ENCODE peak calls at places on chromosomes 6 and 20, in nine cellular contexts. U is AG04449, H is right atrium auricular region, R is fibroblast of pulmonary artery, J is ascending aorta, Z is BJ, Y is cardiac fibroblast, D is stomach, Q is dorsolateral prefrontal cortex. T is an unnamed sample.

GRCh38 chr6:13947611-13948178 is 22.9 kb downstream of the RNF182 start:
- DNase-seq in U (no peak), H (no peak), R (no peak), J (no peak), Z (no peak), Y (no peak), D (no peak), Q (no peak), T (no peak)

GRCh38 chr6:132758689-132759088 is 985 bp upstream of the VNN2 start:
- DNase-seq in U (no peak), H (no peak), R (no peak), J (no peak), Z (no peak), Y (no peak), D (no peak), Q (no peak), T (no peak)

GRCh38 chr6:17612048-17612447 is 11.9 kb downstream of the FAM8A1 start:
- DNase-seq in U (no peak), H (no peak), R (no peak), J (no peak), Z (no peak), Y (no peak), D (no peak), Q (no peak), T (no peak)

GRCh38 chr20:63441777-63442493 is 30.5 kb downstream of the KCNQ2 start:
- DNase-seq in U (no peak), H (no peak), R (peak; percentile 33), J (no peak), Z (no peak), Y (peak; percentile 40), D (peak; percentile 73), Q (no peak), T (no peak)

GRCh38 chr6:123655520-123656306 is 19.0 kb upstream of the TRDN start:
- DNase-seq in U (no peak), H (no peak), R (no peak), J (no peak), Z (no peak), Y (no peak), D (no peak), Q (no peak), T (no peak)

GRCh38 chr20:46058656-46059281 is 29.8 kb downstream of the SLC12A5 start:
- DNase-seq in U (no peak), H (peak; percentile 54), R (no peak), J (no peak), Z (no peak), Y (no peak), D (no peak), Q (no peak), T (no peak)

GRCh38 chr6:166752928-166753721 is 126.1 kb upstream of the RPS6KA2 start:
- DNase-seq in U (no peak), H (no peak), R (no peak), J (no peak), Z (no peak), Y (no peak), D (no peak), Q (no peak), T (no peak)

GRCh38 chr6:110039996-110040383 is 61.9 kb downstream of the GPR6 start:
- DNase-seq in U (no peak), H (no peak), R (peak; percentile 49), J (no peak), Z (no peak), Y (peak; percentile 46), D (peak; percentile 49), Q (no peak), T (no peak)

GRCh38 chr6:148925701-148926100 is 178.9 kb downstream of the UST start:
- DNase-seq in U (no peak), H (no peak), R (no peak), J (no peak), Z (no peak), Y (no peak), D (no peak), Q (no peak), T (no peak)

GRCh38 chr6:52365317-52365716 is 3.4 kb downstream of the PAQR8 start:
- DNase-seq in U (no peak), H (no peak), R (no peak), J (no peak), Z (no peak), Y (no peak), D (no peak), Q (no peak), T (no peak)

GRCh38 chr20:5592165-5592564 is 158.0 kb upstream of the SHLD1 start:
- DNase-seq in U (no peak), H (no peak), R (no peak), J (no peak), Z (no peak), Y (no peak), D (no peak), Q (no peak), T (no peak)

GRCh38 chr6:45187841-45188240 is 140.3 kb upstream of the RUNX2 start:
- DNase-seq in U (no peak), H (no peak), R (peak; percentile 72), J (no peak), Z (no peak), Y (peak; percentile 48), D (no peak), Q (no peak), T (no peak)

GRCh38 chr20:25065625-25066338 is 7.8 kb upstream of the ACSS1 start:
- DNase-seq in U (no peak), H (no peak), R (peak; percentile 71), J (peak; percentile 85), Z (no peak), Y (peak; percentile 71), D (peak; percentile 73), Q (no peak), T (peak; percentile 67)

GRCh38 chr20:40741507-40742106 is 52.6 kb upstream of the MAFB start:
- DNase-seq in U (no peak), H (no peak), R (peak; percentile 57), J (no peak), Z (no peak), Y (peak; percentile 61), D (peak; percentile 67), Q (no peak), T (no peak)

GRCh38 chr20:16624106-16624505 is 50.9 kb upstream of the KIF16B start:
- DNase-seq in U (no peak), H (no peak), R (no peak), J (no peak), Z (no peak), Y (no peak), D (no peak), Q (no peak), T (no peak)

GRCh38 chr6:150290429-150290828 is 78.4 kb upstream of the IYD start:
- DNase-seq in U (no peak), H (no peak), R (peak; percentile 29), J (no peak), Z (no peak), Y (peak; percentile 50), D (no peak), Q (peak; percentile 66), T (no peak)

GRCh38 chr20:53737404-53738038 is 143.9 kb upstream of the ZNF217 start:
- DNase-seq in U (no peak), H (no peak), R (peak; percentile 11), J (no peak), Z (no peak), Y (peak; percentile 21), D (no peak), Q (no peak), T (no peak)

GRCh38 chr20:3374296-3374695 is 33.2 kb downstream of the DNAAF9 start:
- DNase-seq in U (no peak), H (no peak), R (peak; percentile 25), J (no peak), Z (no peak), Y (peak; percentile 18), D (no peak), Q (no peak), T (no peak)

DNA sequence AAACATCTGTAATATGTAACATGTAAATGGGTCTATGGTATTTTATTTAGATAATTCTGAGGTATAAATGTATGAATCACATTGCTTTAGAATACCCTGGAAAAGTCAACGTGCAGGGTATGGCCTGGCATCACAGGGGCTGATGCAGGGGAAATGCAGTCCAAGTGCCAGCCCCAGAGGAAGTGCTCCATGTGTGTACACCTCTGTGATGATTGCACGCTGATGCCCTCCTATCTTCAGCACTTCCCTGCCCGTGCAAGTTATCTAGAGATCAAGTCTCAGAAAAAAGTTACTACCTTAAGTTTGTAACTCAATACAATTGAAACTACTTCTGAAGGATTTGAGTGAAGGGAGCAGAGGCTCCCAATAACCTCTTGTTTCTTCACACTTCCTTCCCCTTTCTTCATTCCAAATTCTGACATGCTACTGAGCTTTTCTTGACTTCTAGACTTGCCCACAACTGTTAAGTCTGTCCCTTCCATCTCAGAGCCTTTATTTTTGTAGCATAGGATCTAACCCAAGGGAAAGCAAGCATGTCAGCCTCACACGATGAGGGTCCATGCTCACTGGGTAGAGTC is 2.2 kb downstream of the SMLR1 start:
- DNase-seq in U (no peak), H (no peak), R (no peak), J (no peak), Z (no peak), Y (no peak), D (no peak), Q (no peak), T (no peak)
- H3K4me3 ChIP-seq in U (no peak overlapping the region), H (no peak overlapping the region), R (no peak overlapping the region), J (no peak overlapping the region), Z (no peak overlapping the region), Y (no peak overlapping the region), D (no peak overlapping the region), Q (no peak overlapping the region), T (no peak overlapping the region)

GRCh38 chr20:62355527-62356142 is 11.5 kb downstream of the LAMA5 start:
- DNase-seq in U (no peak), H (no peak), R (peak; percentile 53), J (peak; percentile 88), Z (no peak), Y (peak; percentile 50), D (no peak), Q (no peak), T (peak; percentile 71)
- H3K4me3 ChIP-seq in U (no peak overlapping the region), H (no peak overlapping the region), R (no peak overlapping the region), J (peak overlapping the region; percentile 60), Z (no peak overlapping the region), Y (no peak overlapping the region), D (peak overlapping the region; percentile 28), Q (peak overlapping the region; percentile 37), T (peak overlapping the region; percentile 5)

GRCh38 chr6:85644374-85644762 is 1.7 kb upstream of the SYNCRIP start:
- DNase-seq in U (no peak), H (no peak), R (no peak), J (no peak), Z (no peak), Y (no peak), D (no peak), Q (no peak), T (no peak)
- H3K4me3 ChIP-seq in U (peak overlapping the region; percentile 74), H (peak overlapping the region; percentile 96), R (peak overlapping the region; percentile 70), J (peak overlapping the region; percentile 95), Z (peak overlapping the region; percentile 77), Y (peak overlapping the region; percentile 69), D (peak overlapping the region; percentile 100), Q (peak overlapping the region; percentile 97), T (peak overlapping the region; percentile 85)

DNA sequence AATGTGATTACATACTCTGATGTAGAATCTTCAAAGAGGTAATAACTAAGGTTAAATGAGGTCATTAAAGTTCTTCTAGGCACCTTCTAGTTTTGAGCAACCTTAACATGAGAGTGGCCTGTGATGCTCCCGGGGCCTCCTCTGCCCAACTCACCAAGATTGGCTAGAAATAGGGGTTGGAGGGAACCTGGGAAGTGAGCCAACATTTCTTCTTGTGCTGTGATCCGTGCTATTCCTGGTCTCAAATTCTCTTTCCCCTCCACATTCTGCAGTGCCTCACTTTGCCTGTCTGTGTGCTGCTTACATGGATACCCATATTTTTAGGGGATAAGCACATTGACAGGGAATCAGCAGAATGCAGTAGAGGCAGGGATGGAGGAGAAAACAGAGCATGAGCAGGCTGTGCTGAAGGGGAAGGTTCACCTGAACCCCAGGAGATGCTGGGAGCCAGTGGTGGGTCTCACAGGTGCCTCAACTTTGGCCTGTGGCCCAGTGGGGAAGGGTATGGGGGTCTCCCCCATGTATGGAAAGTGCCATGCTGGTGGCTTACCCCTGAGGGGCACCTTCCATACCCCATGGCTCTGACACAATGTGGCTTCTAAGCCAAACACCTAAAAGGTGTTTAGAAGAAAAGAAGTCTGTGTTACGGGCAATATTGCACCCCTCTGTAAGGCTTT is 164.7 kb upstream of the CHD6 start:
- DNase-seq in U (no peak), H (no peak), R (no peak), J (no peak), Z (no peak), Y (no peak), D (no peak), Q (no peak), T (no peak)
- H3K4me3 ChIP-seq in U (no peak overlapping the region), H (no peak overlapping the region), R (no peak overlapping the region), J (no peak overlapping the region), Z (no peak overlapping the region), Y (no peak overlapping the region), D (no peak overlapping the region), Q (no peak overlapping the region), T (no peak overlapping the region)